ENCODE peak calls at places on chromosomes 1 and 21, in ten cellular contexts. J is BJ, F is PC-3, K is IMR-90, R is B cell, B is GM06990, S is choroid plexus epithelial cell, P is endothelial cell, U is neural crest cell, A is hepatocyte. H is an unnamed sample.

GRCh38 chr1:203033917-203034316 is 7.6 kb downstream of the PPFIA4 start:
- DNase-seq in P (no peak), J (no peak), S (no peak), A (no peak), B (no peak), K (no peak), R (no peak), F (no peak), U (no peak), H (no peak)

GRCh38 chr1:197638316-197638715 is 137.0 kb downstream of the DENND1B start:
- DNase-seq in F (no peak), A (no peak), B (no peak), S (no peak), R (no peak), P (no peak), J (no peak), K (no peak), U (no peak), H (no peak)

GRCh38 chr1:6935379-6936307 is 150.4 kb downstream of the CAMTA1 start:
- DNase-seq in R (no peak), P (peak; percentile 22), U (no peak), B (no peak), F (no peak), K (no peak), J (no peak), S (no peak), A (no peak), H (no peak)

GRCh38 chr1:14738235-14738634 is 139.8 kb downstream of the KAZN start:
- DNase-seq in A (no peak), F (peak; percentile 88), S (no peak), P (no peak), B (no peak), U (no peak), J (no peak), R (no peak), K (no peak), H (no peak)

GRCh38 chr1:43007377-43008105 is 48.9 kb upstream of the SLC2A1 start:
- DNase-seq in F (no peak), S (no peak), A (peak; percentile 84), R (no peak), K (no peak), B (no peak), U (peak; percentile 15), P (peak; percentile 29), J (no peak), H (no peak)

GRCh38 chr1:29258974-29259801 is 22.9 kb downstream of the PTPRU start:
- DNase-seq in B (no peak), P (peak; percentile 31), S (no peak), U (no peak), R (peak; percentile 54), J (no peak), F (no peak), A (no peak), K (no peak), H (no peak)

GRCh38 chr21:44615881-44616590 is 4.2 kb downstream of the KRTAP10-8 start:
- DNase-seq in R (no peak), A (no peak), K (no peak), U (no peak), F (no peak), S (no peak), B (no peak), J (no peak), P (no peak), H (no peak)

GRCh38 chr1:54989473-54989872 is 9.0 kb downstream of the TMEM61 start:
- DNase-seq in J (no peak), B (no peak), S (no peak), U (no peak), P (no peak), K (no peak), R (no peak), F (no peak), A (no peak), H (no peak)

GRCh38 chr1:116411784-116412479 is 38.9 kb downstream of the ATP1A1 start:
- DNase-seq in F (peak; percentile 13), R (no peak), K (peak; percentile 79), B (no peak), S (peak; percentile 51), J (no peak), A (peak; percentile 73), P (no peak), U (no peak), H (no peak)

GRCh38 chr1:83791821-83792437 is 207.0 kb downstream of the TTLL7 start:
- DNase-seq in K (peak; percentile 0), R (no peak), U (no peak), F (peak; percentile 30), P (no peak), J (peak; percentile 31), A (no peak), S (peak; percentile 4), B (no peak), H (no peak)
- TF ChIP-seq CTCF in K (no peak), R (no peak), U (no peak), F (no peak), P (no peak), J (no peak), A (no peak), S (no peak), B (no peak), H (no peak)

GRCh38 chr1:60848583-60849188 is 233.7 kb upstream of the NFIA start:
- DNase-seq in F (peak; percentile 55), J (peak; percentile 16), A (peak; percentile 43), R (no peak), P (no peak), K (peak; percentile 38), S (peak; percentile 75), B (no peak), U (no peak), H (no peak)
- TF ChIP-seq CTCF in F (peak; percentile 76), J (peak; percentile 54), A (peak; percentile 66), R (peak; percentile 24), P (peak; percentile 83), K (peak; percentile 58), S (peak; percentile 63), B (peak; percentile 58), U (peak; percentile 82), H (peak; percentile 9)

DNA sequence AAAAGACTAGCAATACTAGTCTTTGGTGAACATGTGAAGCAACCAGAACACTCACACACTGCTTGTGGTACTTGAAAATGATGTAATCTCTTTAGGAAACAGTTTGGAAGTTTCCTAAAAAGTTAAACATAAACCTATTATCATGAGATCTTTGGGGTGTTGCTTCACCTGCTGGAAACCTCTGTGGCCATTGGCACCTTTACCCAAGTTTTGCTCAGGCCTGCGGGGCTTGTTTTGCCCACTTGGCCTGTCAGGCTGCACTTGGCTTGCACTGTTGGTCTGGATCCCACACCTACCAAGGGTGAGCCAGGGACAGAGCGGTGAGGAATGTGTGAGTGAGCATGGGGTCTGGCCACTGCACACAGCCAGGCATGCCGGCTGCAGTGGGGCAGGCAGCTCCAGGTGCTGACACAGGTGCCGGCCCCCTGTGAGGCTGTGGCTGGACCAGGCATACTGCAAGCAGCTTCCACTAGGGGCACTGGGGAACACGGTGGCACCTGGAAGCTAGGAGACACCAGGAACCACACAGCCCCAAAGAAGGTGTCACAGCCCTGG is 14.4 kb upstream of the FNBP1L start:
- DNase-seq in B (no peak), R (no peak), S (no peak), K (no peak), J (no peak), A (peak; percentile 19), F (no peak), P (no peak), U (no peak), H (no peak)
- TF ChIP-seq CTCF in B (peak; percentile 31), R (no peak), S (peak; percentile 37), K (no peak), J (peak; percentile 32), A (no peak), F (peak; percentile 29), P (no peak), U (no peak), H (no peak)

GRCh38 chr1:24541711-24542346 is 14.1 kb upstream of the NCMAP start:
- DNase-seq in F (no peak), K (no peak), R (no peak), B (no peak), U (no peak), P (peak; percentile 37), S (peak; percentile 19), A (peak; percentile 35), J (no peak), H (no peak)
- TF ChIP-seq CTCF in F (peak; percentile 77), K (peak; percentile 43), R (peak; percentile 26), B (peak; percentile 65), U (peak; percentile 72), P (peak; percentile 92), S (peak; percentile 73), A (peak; percentile 56), J (peak; percentile 56), H (peak; percentile 28)

DNA sequence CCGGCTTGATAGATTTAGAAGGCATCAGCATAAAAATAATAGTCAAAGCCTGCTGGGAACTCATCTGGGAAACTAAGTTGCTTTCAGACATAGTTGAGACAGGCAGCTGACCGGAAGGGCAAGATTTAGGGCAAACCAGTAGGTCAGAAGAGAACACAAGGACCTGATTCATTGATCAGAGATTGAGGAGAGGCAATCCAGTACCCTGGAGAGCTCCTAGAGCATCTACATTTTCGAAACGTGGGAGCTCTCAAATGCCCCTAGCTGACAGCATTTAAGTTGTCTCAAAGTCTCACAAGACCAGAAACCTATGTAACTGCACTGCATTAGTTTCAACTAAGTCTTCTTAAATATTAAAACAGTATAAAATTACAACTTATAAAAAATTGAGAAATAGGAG is 22.9 kb upstream of the MTF2 start:
- DNase-seq in A (peak; percentile 61), K (peak; percentile 55), J (no peak), S (peak; percentile 62), R (no peak), P (peak; percentile 63), U (peak; percentile 48), B (no peak), F (peak; percentile 44), H (peak; percentile 38)
- TF ChIP-seq CTCF in A (no peak), K (no peak), J (no peak), S (peak; percentile 12), R (no peak), P (no peak), U (no peak), B (no peak), F (no peak), H (no peak)

GRCh38 chr1:180188103-180188506 is 33.4 kb downstream of the QSOX1 start:
- DNase-seq in P (peak; percentile 73), F (peak; percentile 49), R (no peak), A (peak; percentile 83), K (peak; percentile 35), U (peak; percentile 69), J (no peak), B (no peak), S (peak; percentile 72), H (peak; percentile 57)
- TF ChIP-seq CTCF in P (peak; percentile 68), F (peak; percentile 69), R (no peak), A (peak; percentile 83), K (peak; percentile 50), U (peak; percentile 83), J (peak; percentile 85), B (peak; percentile 77), S (peak; percentile 88), H (peak; percentile 27)

H was measured in GM20000.